ENCODE peak calls at places on chromosome 16, in five cellular contexts. C is EL, G is neural progenitor cell, E is sigmoid colon, O is smooth muscle cell of the brain vasculature. H is an unnamed sample.

GRCh38 chr16:30472328-30472942 is at the start of gene ITGAL:
- DNase-seq in C (no peak), G (no peak), E (peak; percentile 72), O (no peak), H (no peak)

GRCh38 chr16:52469091-52469490 is 77.9 kb downstream of the TOX3 start:
- DNase-seq in C (no peak), G (no peak), E (no peak), O (no peak), H (no peak)

GRCh38 chr16:55703003-55704001 is 47.5 kb downstream of the SLC6A2 start:
- DNase-seq in C (peak; percentile 46), G (peak; percentile 68), E (no peak), O (peak; percentile 37), H (peak; percentile 29)

GRCh38 chr16:81697321-81697885 is 81.7 kb upstream of the PLCG2 start:
- DNase-seq in C (peak; percentile 55), G (peak; percentile 65), E (no peak), O (no peak), H (peak; percentile 79)

GRCh38 chr16:3520398-3520797 is 19.6 kb downstream of the CLUAP1 start:
- DNase-seq in C (no peak), G (no peak), E (peak; percentile 60), O (no peak), H (no peak)

GRCh38 chr16:85928411-85928820 is 29.5 kb downstream of the IRF8 start:
- DNase-seq in C (peak; percentile 7), G (no peak), E (peak; percentile 82), O (no peak), H (no peak)

GRCh38 chr16:70653406-70653805 is 7.0 kb downstream of the IL34 start:
- DNase-seq in C (no peak), G (no peak), E (no peak), O (no peak), H (no peak)

GRCh38 chr16:2514333-2515179 is 804 bp downstream of the ATP6V0C start:
- DNase-seq in C (no peak), G (peak; percentile 48), E (peak; percentile 77), O (no peak), H (peak; percentile 47)

GRCh38 chr16:11213799-11214198 is 42.2 kb downstream of the SOCS1 start:
- DNase-seq in C (no peak), G (no peak), E (no peak), O (no peak), H (no peak)

GRCh38 chr16:21263640-21264211 is 14.4 kb downstream of the CRYM start:
- DNase-seq in C (peak; percentile 9), G (peak; percentile 24), E (no peak), O (no peak), H (peak; percentile 15)

GRCh38 chr16:27819356-27819755 is 244.2 kb downstream of the GSG1L start:
- DNase-seq in C (no peak), G (no peak), E (peak; percentile 34), O (no peak), H (no peak)

GRCh38 chr16:53822936-53823529 is 119.1 kb downstream of the FTO start:
- DNase-seq in C (peak; percentile 33), G (no peak), E (no peak), O (no peak), H (no peak)

GRCh38 chr16:13435873-13436474 is 484.0 kb upstream of the ERCC4 start:
- DNase-seq in C (no peak), G (peak; percentile 28), E (no peak), O (no peak), H (peak; percentile 41)

GRCh38 chr16:69199382-69199781 is 12.4 kb downstream of the SNTB2 start:
- DNase-seq in C (peak; percentile 44), G (no peak), E (peak; percentile 83), O (no peak), H (no peak)

GRCh38 chr16:67082891-67083290 is 26.9 kb upstream of the PHAF1 start:
- DNase-seq in C (peak; percentile 31), G (no peak), E (no peak), O (no peak), H (no peak)

H was measured in ELF-1.